ENCODE peak calls at places on chromosomes 11 and 22, in five cellular contexts. C is ecto neural progenitor cell, A is sigmoid colon, U is fibroblast of the conjunctiva, Y is HT1080. G is an unnamed sample.

GRCh38 chr22:45240137-45240809 is 421 bp downstream of the KIAA0930 start:
- DNase-seq in A (no peak), C (no peak), U (no peak), Y (no peak), G (no peak)

GRCh38 chr22:21816787-21817496 is 50.5 kb downstream of the MAPK1 start:
- DNase-seq in U (peak), A (no peak), Y (peak), C (no peak), G (peak)

GRCh38 chr11:84476581-84476980 is 1150.6 kb downstream of the DLG2 start:
- DNase-seq in U (no peak), Y (no peak), A (no peak), C (no peak), G (no peak)

GRCh38 chr11:77619576-77620198 is 17.9 kb downstream of the CLNS1A start:
- DNase-seq in C (no peak), Y (peak), A (no peak), U (peak), G (no peak)

GRCh38 chr22:28976588-28976987 is 85.0 kb downstream of the C22orf31 start:
- DNase-seq in A (no peak), C (no peak), U (peak), Y (peak), G (no peak)

GRCh38 chr11:98862169-98862568 is 158.6 kb upstream of the CNTN5 start:
- DNase-seq in A (no peak), U (no peak), C (no peak), Y (no peak), G (no peak)

GRCh38 chr11:104870910-104871309 is 27.4 kb downstream of the CASP12 start:
- DNase-seq in A (no peak), U (no peak), Y (no peak), C (no peak), G (no peak)

GRCh38 chr11:80441821-80442220 is 1001.0 kb upstream of the TENM4 start:
- DNase-seq in Y (peak), A (no peak), U (no peak), C (no peak), G (peak)

GRCh38 chr11:125148743-125149142 is 15.8 kb upstream of the PKNOX2 start:
- DNase-seq in C (no peak), A (no peak), U (no peak), Y (no peak), G (no peak)

GRCh38 chr11:19316434-19316833 is 75.7 kb upstream of the E2F8 start:
- DNase-seq in A (peak), C (no peak), U (no peak), Y (no peak), G (no peak)

G was measured in NCI-H226.